ENCODE peak calls at places on chromosomes 7 and 10, in nine cellular contexts. Y, K, T, W, B, A, H, R and X are unnamed samples.

GRCh38 chr10:114412907-114413386 is 8.6 kb upstream of the AFAP1L2 start:
- DNase-seq in Y (no peak), K (no peak), T (no peak), W (no peak), B (no peak), A (peak), H (peak), R (no peak), X (no peak)

GRCh38 chr10:47031953-47032465 is 120.8 kb downstream of the PTPN20 start:
- DNase-seq in Y (no peak), K (no peak), T (no peak), W (no peak), B (no peak), A (no peak), H (peak), R (no peak), X (no peak)

GRCh38 chr10:132802694-132803320 is 16.9 kb upstream of the NKX6-2 start:
- DNase-seq in Y (no peak), K (no peak), T (no peak), W (no peak), B (no peak), A (no peak), H (no peak), R (no peak), X (no peak)

GRCh38 chr7:59986-60675 is 132.2 kb upstream of the FAM20C start:
- DNase-seq in Y (no peak), K (no peak), T (no peak), W (no peak), B (no peak), A (no peak), H (no peak), R (no peak), X (no peak)

GRCh38 chr7:15755061-15755460 is 68.6 kb upstream of the MEOX2 start:
- DNase-seq in Y (peak), K (no peak), T (no peak), W (no peak), B (no peak), A (no peak), H (no peak), R (no peak), X (no peak)

GRCh38 chr7:44969701-44970494 is 8.9 kb downstream of the MYO1G start:
- DNase-seq in Y (no peak), K (no peak), T (no peak), W (no peak), B (no peak), A (no peak), H (no peak), R (no peak), X (no peak)

GRCh38 chr7:99324966-99325596 is 617 bp upstream of the ARPC1A start:
- DNase-seq in Y (no peak), K (no peak), T (no peak), W (no peak), B (no peak), A (no peak), H (no peak), R (no peak), X (no peak)

GRCh38 chr7:14184292-14184864 is 194.9 kb upstream of the ETV1 start:
- DNase-seq in Y (no peak), K (no peak), T (no peak), W (no peak), B (no peak), A (no peak), H (no peak), R (no peak), X (no peak)

GRCh38 chr10:85544956-85545355 is 821.6 kb downstream of the GRID1 start:
- DNase-seq in Y (no peak), K (no peak), T (no peak), W (no peak), B (no peak), A (no peak), H (no peak), R (no peak), X (no peak)

GRCh38 chr7:46781901-46782439 is 799.9 kb downstream of the TNS3 start:
- DNase-seq in Y (no peak), K (no peak), T (no peak), W (no peak), B (no peak), A (no peak), H (peak), R (no peak), X (no peak)

GRCh38 chr10:89946106-89946505 is 244.7 kb downstream of the KIF20B start:
- DNase-seq in Y (no peak), K (no peak), T (no peak), W (no peak), B (no peak), A (no peak), H (peak), R (no peak), X (no peak)

GRCh38 chr7:137943132-137943551 is 58.7 kb downstream of the CREB3L2 start:
- DNase-seq in Y (no peak), K (peak), T (no peak), W (no peak), B (no peak), A (no peak), H (peak), R (no peak), X (no peak)

GRCh38 chr7:106609416-106609815 is 51.5 kb downstream of the CCDC71L start:
- DNase-seq in Y (peak), K (no peak), T (no peak), W (no peak), B (no peak), A (no peak), H (peak), R (no peak), X (no peak)

GRCh38 chr7:82319674-82320118 is 123.9 kb downstream of the CACNA2D1 start:
- DNase-seq in Y (no peak), K (peak), T (no peak), W (no peak), B (no peak), A (no peak), H (peak), R (no peak), X (no peak)

GRCh38 chr7:66418537-66418936 is 210.1 kb upstream of the KCTD7 start:
- DNase-seq in Y (no peak), K (no peak), T (no peak), W (no peak), B (no peak), A (no peak), H (no peak), R (no peak), X (no peak)

GRCh38 chr10:121580276-121581116 is 17.7 kb downstream of the FGFR2 start:
- DNase-seq in Y (no peak), K (no peak), T (no peak), W (no peak), B (no peak), A (no peak), H (no peak), R (peak), X (no peak)

GRCh38 chr10:103637855-103638561 is 144.5 kb downstream of the NEURL1 start:
- DNase-seq in Y (no peak), K (no peak), T (no peak), W (no peak), B (no peak), A (no peak), H (peak), R (no peak), X (no peak)

GRCh38 chr10:69703256-69703655 is 73.2 kb downstream of the FAM241B start:
- DNase-seq in Y (no peak), K (no peak), T (no peak), W (no peak), B (no peak), A (no peak), H (peak), R (no peak), X (no peak)

GRCh38 chr10:33453081-33453850 is 118.8 kb upstream of the NRP1 start:
- DNase-seq in Y (no peak), K (no peak), T (no peak), W (no peak), B (no peak), A (no peak), H (no peak), R (no peak), X (no peak)

GRCh38 chr7:6175642-6176041 is 96.8 kb downstream of the CYTH3 start:
- DNase-seq in Y (peak), K (no peak), T (no peak), W (no peak), B (no peak), A (no peak), H (peak), R (no peak), X (no peak)

GRCh38 chr10:21827308-21827707 is 176.2 kb downstream of the DNAJC1 start:
- DNase-seq in Y (no peak), K (no peak), T (no peak), W (no peak), B (no peak), A (no peak), H (no peak), R (no peak), X (no peak)

GRCh38 chr7:28570113-28570969 is 158.0 kb downstream of the CREB5 start:
- DNase-seq in Y (no peak), K (no peak), T (no peak), W (peak), B (peak), A (no peak), H (no peak), R (no peak), X (peak)

GRCh38 chr7:1078985-1079384 is 8.9 kb upstream of the GPER1 start:
- DNase-seq in Y (no peak), K (no peak), T (no peak), W (no peak), B (no peak), A (no peak), H (no peak), R (no peak), X (no peak)
- TF ChIP-seq CTCF in Y (no peak), K (no peak), T (no peak), W (no peak), B (no peak), A (no peak), H (no peak), R (no peak), X (no peak)

GRCh38 chr10:86635402-86635801 is 18.9 kb upstream of the OPN4 start:
- DNase-seq in Y (peak), K (peak), T (no peak), W (no peak), B (no peak), A (no peak), H (peak), R (no peak), X (no peak)

GRCh38 chr10:86630079-86630478 is 24.3 kb upstream of the OPN4 start:
- DNase-seq in Y (no peak), K (no peak), T (no peak), W (no peak), B (no peak), A (no peak), H (peak), R (no peak), X (no peak)

GRCh38 chr10:86632951-86633350 is 21.4 kb upstream of the OPN4 start:
- DNase-seq in Y (no peak), K (no peak), T (no peak), W (no peak), B (no peak), A (no peak), H (no peak), R (no peak), X (no peak)

GRCh38 chr10:86632009-86632800 is 22.1 kb upstream of the OPN4 start:
- DNase-seq in Y (no peak), K (peak), T (no peak), W (no peak), B (no peak), A (no peak), H (no peak), R (peak), X (no peak)
- TF ChIP-seq CTCF in Y (peak), K (peak), T (no peak), W (no peak), B (no peak), A (no peak), H (peak), R (no peak), X (no peak)

GRCh38 chr7:112749775-112750174 is 40.4 kb downstream of the TMEM168 start:
- DNase-seq in Y (no peak), K (no peak), T (no peak), W (no peak), B (no peak), A (peak), H (no peak), R (no peak), X (no peak)
- TF ChIP-seq CTCF in Y (no peak), K (no peak), T (no peak), W (no peak), B (peak), A (no peak), H (peak), R (peak), X (no peak)

GRCh38 chr10:77082601-77083252 is 554.9 kb downstream of the KCNMA1 start:
- DNase-seq in Y (no peak), K (no peak), T (no peak), W (no peak), B (no peak), A (no peak), H (no peak), R (peak), X (no peak)
- TF ChIP-seq CTCF in Y (no peak), K (peak), T (no peak), W (no peak), B (no peak), A (no peak), H (peak), R (peak), X (no peak)

DNA sequence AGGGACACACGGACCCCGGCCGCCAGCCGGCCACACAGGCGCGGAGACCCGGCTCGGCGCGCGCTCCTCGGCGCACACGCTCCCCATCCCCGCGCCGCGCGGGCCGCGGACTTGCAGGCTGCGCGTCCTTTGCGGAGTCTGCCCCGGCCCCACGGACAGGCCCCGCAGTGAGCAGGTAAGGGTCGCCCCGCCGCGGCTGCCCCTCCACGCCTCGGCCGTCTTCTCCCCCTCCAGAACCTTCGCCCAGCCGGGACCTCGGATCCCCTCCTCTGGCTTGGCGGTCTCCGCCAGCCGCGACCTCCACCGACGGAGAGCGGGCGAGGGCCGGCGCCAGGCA is 364 bp downstream of the ADCYAP1R1 start:
- DNase-seq in Y (no peak), K (no peak), T (no peak), W (no peak), B (no peak), A (no peak), H (no peak), R (no peak), X (no peak)
- TF ChIP-seq CTCF in Y (no peak), K (no peak), T (no peak), W (no peak), B (no peak), A (no peak), H (no peak), R (no peak), X (no peak)